ENCODE peak calls at places on chromosomes 6 and 20, in five cellular contexts. A is A549, L is GM12878, X is H1, H is K562. R is an unnamed sample.

GRCh38 chr20:16054917-16055316 is 518.3 kb downstream of the KIF16B start:
- DNase-seq in A (no peak), L (no peak), X (no peak), H (no peak), R (no peak)

GRCh38 chr6:118451839-118452238 is 96.3 kb upstream of the PLN start:
- DNase-seq in A (no peak), L (no peak), X (no peak), H (no peak), R (no peak)

GRCh38 chr6:15066433-15067337 is 179.2 kb upstream of the JARID2 start:
- DNase-seq in A (no peak), L (no peak), X (no peak), H (peak), R (no peak)

GRCh38 chr6:14934011-14934410 is 311.9 kb upstream of the JARID2 start:
- DNase-seq in A (no peak), L (no peak), X (no peak), H (no peak), R (no peak)

GRCh38 chr6:422423-423061 is 31.0 kb downstream of the IRF4 start:
- DNase-seq in A (peak), L (no peak), X (no peak), H (no peak), R (peak)

GRCh38 chr20:58228103-58228483 is 360 bp downstream of the ANKRD60 start:
- DNase-seq in A (no peak), L (no peak), X (no peak), H (no peak), R (no peak)

GRCh38 chr20:58698741-58699141 is 6.1 kb downstream of the NPEPL1 start:
- DNase-seq in A (no peak), L (no peak), X (no peak), H (no peak), R (no peak)

GRCh38 chr20:42492998-42493397 is 696.7 kb downstream of the PTPRT start:
- DNase-seq in A (no peak), L (no peak), X (no peak), H (no peak), R (no peak)

GRCh38 chr6:24238700-24239099 is 112.7 kb downstream of the NRSN1 start:
- DNase-seq in A (no peak), L (no peak), X (no peak), H (no peak), R (no peak)

GRCh38 chr20:63265891-63266515 is 6.6 kb upstream of the ARFGAP1 start:
- DNase-seq in A (no peak), L (no peak), X (no peak), H (no peak), R (no peak)

GRCh38 chr20:58713801-58714339 is 21.3 kb downstream of the NPEPL1 start:
- DNase-seq in A (no peak), L (no peak), X (no peak), H (no peak), R (no peak)

GRCh38 chr6:24193364-24193763 is 67.3 kb downstream of the NRSN1 start:
- DNase-seq in A (no peak), L (no peak), X (no peak), H (no peak), R (peak)

GRCh38 chr6:5672581-5673011 is 334.1 kb downstream of the NRN1 start:
- DNase-seq in A (peak), L (no peak), X (no peak), H (peak), R (no peak)

GRCh38 chr20:3168079-3168828 is 5.1 kb downstream of the LZTS3 start:
- DNase-seq in A (no peak), L (no peak), X (peak), H (no peak), R (peak)

GRCh38 chr6:19896580-19897010 is 59.4 kb downstream of the ID4 start:
- DNase-seq in A (no peak), L (no peak), X (no peak), H (no peak), R (no peak)

GRCh38 chr6:154509421-154510143 is 903 bp downstream of the CNKSR3 start:
- DNase-seq in A (no peak), L (no peak), X (no peak), H (peak), R (peak)

DNA sequence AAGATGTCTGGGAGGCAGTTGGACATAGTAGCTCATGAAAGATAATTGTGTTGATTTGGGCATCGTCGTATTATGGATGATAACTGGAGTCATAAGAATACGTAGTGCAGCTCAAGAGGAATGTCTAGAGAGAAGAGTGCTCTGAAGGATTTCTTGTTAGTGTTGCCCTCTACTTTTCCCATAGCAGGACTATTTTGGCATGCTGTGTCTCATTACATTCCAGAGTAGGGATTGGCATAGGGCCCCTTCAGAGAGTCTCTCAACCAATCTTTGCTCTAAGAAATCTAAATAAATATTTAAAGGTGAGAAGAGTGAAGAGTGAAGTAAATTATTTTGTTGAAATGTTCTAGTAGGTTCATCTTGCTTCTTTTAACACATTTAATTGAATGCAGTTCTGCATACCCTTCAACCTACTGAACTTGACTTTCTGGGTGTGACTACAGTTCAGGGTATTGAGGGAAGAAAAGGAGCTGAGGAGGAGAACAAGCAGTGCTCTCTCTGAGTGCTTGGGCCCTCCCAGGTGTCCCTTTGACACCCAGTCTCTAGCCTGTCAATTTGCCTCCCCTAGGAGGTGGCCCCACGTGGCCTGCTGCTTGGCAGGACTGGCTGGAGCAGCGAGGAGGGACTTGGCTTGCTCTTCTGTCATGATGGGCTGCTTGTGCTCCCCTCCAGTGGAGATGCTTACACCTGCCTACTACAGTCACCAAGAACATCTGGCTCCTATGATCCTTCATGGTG is 33.3 kb downstream of the SOBP start:
- DNase-seq in A (no peak), L (no peak), X (no peak), H (no peak), R (no peak)
- TF ChIP-seq HDAC2 in A (no peak), L (no peak), X (no peak), H (no peak), R (no peak)

GRCh38 chr20:17417221-17417620 is 114.0 kb downstream of the BFSP1 start:
- DNase-seq in A (no peak), L (no peak), X (no peak), H (no peak), R (no peak)
- TF ChIP-seq HDAC2 in A (no peak), L (no peak), X (no peak), H (no peak), R (no peak)

GRCh38 chr20:32333181-32333987 is 24.7 kb upstream of the ASXL1 start:
- DNase-seq in A (no peak), L (peak), X (no peak), H (peak), R (no peak)
- TF ChIP-seq HDAC2 in A (no peak), L (no peak), X (no peak), H (peak), R (no peak)

DNA sequence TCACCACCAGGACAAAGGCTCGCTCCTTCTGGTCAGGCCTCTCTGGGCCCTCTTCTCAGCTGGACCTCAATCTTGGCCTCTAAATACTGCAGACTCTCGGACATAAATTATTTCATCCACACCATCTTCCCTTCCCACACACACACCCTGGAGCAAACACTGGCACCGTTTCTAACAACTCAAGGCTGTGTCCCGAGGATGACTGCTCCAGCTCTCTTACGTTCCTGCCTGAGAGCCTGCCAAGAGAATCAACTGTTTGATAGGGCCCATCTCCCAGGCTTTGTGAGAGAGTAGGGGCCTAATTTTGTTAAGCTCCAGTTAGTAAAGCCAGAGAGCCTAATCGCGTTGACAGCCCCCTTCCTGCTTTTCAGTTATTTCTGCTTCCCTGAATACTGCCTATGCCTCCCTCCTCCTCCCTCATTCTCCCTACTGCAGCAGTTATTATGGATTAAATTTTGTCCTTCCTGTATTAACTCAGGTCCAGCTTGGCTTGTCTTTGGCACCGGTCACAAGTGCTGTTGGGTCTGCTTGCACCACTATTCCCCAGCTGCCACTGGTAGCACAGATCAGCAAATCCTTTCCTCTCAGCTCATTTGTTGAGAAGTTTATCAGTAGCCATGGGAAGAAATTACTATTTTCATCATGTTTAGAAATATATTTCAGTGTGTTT is 118.1 kb upstream of the TMEM181 start:
- DNase-seq in A (no peak), L (no peak), X (no peak), H (no peak), R (no peak)
- TF ChIP-seq HDAC2 in A (no peak), L (no peak), X (no peak), H (no peak), R (no peak)

DNA sequence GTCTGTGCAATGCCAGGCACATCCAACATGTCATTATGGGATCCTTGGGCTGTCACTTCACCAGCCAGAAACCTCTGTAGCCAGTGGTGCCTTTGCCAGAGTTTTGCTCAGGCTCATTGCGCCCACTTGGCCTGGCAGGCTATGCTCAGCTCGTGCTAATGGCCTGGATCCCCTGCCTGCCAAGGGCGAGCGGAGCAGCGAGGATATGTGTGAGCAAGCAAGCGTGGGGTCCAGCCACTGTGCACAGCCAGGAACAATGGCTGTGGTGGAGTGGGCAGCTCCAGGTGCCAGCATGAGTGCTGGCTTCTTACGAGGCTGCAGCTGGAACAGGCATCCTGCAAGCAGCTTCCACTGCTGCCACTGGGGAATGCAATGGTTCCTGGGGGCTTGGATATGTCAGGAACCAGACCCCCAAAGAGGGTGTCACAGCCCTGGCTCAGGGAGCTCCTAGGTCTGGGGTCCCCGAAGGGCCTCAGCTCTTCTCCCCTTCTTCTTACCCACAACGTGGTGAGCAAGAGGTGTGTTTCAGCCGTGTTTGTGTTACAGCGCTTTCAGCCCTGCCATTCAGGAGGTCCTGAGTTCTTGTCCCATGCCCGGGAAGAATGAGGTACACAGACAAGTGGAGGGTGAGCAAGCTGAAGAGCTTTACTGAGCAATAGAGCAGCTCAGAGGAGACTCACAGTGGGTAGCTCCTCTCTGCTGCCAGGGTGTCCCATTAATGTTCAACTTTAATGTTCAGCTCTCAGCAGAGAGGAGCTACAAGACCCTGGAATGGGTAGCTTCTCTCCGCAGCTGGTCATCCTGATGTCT is 22.3 kb upstream of the TOP1 start:
- DNase-seq in A (no peak), L (no peak), X (no peak), H (no peak), R (no peak)
- TF ChIP-seq HDAC2 in A (no peak), L (no peak), X (no peak), H (no peak), R (no peak)

GRCh38 chr6:17656644-17657043 is 50.1 kb downstream of the NUP153 start:
- DNase-seq in A (no peak), L (no peak), X (no peak), H (no peak), R (no peak)

GRCh38 chr6:17653198-17653881 is 53.2 kb downstream of the FAM8A1 start:
- DNase-seq in A (no peak), L (no peak), X (no peak), H (no peak), R (no peak)

GRCh38 chr6:17648745-17649144 is 48.6 kb downstream of the FAM8A1 start:
- DNase-seq in A (no peak), L (no peak), X (no peak), H (no peak), R (no peak)

GRCh38 chr6:17656092-17656491 is 50.6 kb downstream of the NUP153 start:
- DNase-seq in A (no peak), L (no peak), X (no peak), H (peak), R (peak)

DNA sequence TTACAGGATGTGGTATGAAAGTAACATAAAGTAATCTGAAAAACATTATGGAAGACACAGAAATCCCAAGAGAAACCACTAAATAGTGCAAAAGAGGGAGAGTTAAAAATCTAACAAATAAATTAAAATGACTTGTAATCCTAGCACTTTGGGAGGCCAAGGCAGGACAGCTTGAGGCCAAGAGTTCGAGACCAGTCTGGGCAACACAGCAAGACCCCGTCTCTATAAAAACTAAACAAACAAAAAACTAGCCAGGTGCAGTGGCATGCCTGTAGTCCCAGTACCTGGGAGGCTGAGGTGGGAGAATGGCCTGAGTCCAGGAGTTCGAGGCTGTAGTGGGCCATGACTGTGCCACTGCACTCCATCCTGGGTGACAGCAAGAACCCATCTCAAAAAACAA is 50.8 kb downstream of the FAM8A1 start:
- DNase-seq in A (no peak), L (no peak), X (no peak), H (no peak), R (no peak)
- TF ChIP-seq HDAC2 in A (no peak), L (no peak), X (no peak), H (no peak), R (no peak)

R was measured in HepG2.